ENCODE peak calls at places on chromosomes 16 and 17, in seven cellular contexts. I is stimulated activated naive B cell treated with anti-CD40 and anti-IgM and Interleukin-4, amounts not matched to agents 10 μg/mL and 1 μg/mL and 100 μg/mL, for 72 hours; B is activated T-cell treated with anti-CD3 and anti-CD28 coated beads for 1 hour; E is GM23248; L is NCI-H1092 treated with DMSO at 0.1 percent for 48 hours; K is NB4; V is activated effector memory CD4-positive, alpha-beta T cell treated with anti-CD3 and anti-CD28 coated beads, Interleukin-2, amount 50 U/mL, for 16 hours. P is an unnamed sample.

GRCh38 chr16:68973611-68974120 is 130.3 kb downstream of the TANGO6 start:
- DNase-seq in I (no peak), B (no peak), E (no peak), L (no peak), K (no peak), V (no peak), P (no peak)

GRCh38 chr17:70622382-70623260 is 453.3 kb downstream of the KCNJ2 start:
- DNase-seq in I (peak), B (no peak), E (peak), L (peak), K (peak), V (no peak), P (peak)

GRCh38 chr17:7992516-7992915 is 9.9 kb upstream of the GUCY2D start:
- DNase-seq in I (no peak), B (no peak), E (peak), L (no peak), K (no peak), V (no peak), P (peak)

GRCh38 chr16:30953511-30954124 is 3.9 kb upstream of the SETD1A start:
- DNase-seq in I (no peak), B (peak), E (peak), L (peak), K (peak), V (peak), P (peak)

GRCh38 chr17:14282700-14283099 is 18.2 kb upstream of the HS3ST3B1 start:
- DNase-seq in I (no peak), B (no peak), E (no peak), L (no peak), K (no peak), V (no peak), P (no peak)

GRCh38 chr16:70529051-70529777 is 5.6 kb downstream of the SF3B3 start:
- DNase-seq in I (no peak), B (no peak), E (peak), L (no peak), K (peak), V (no peak), P (peak)

GRCh38 chr16:50902457-50902856 is 160.6 kb downstream of the CYLD start:
- DNase-seq in I (no peak), B (no peak), E (no peak), L (no peak), K (peak), V (no peak), P (no peak)

GRCh38 chr17:27920569-27920968 is 27.4 kb upstream of the LYRM9 start:
- DNase-seq in I (no peak), B (no peak), E (no peak), L (no peak), K (no peak), V (no peak), P (no peak)

GRCh38 chr16:24013733-24014645 is 178.2 kb downstream of the PRKCB start:
- DNase-seq in I (peak), B (peak), E (no peak), L (peak), K (peak), V (peak), P (no peak)